ENCODE peak calls at places on chromosomes 13 and 19, in ten cellular contexts. S is GM04504; W is aorta; B is glutamatergic neuron; T is CD4-positive, alpha-beta T cell; D is Ammon's horn; M is endodermal cell; L is progenitor cell of endocrine pancreas; C is mucosa of descending colon; E is adrenal gland. J is an unnamed sample.

GRCh38 chr19:5679289-5680082 is 830 bp downstream of the MICOS13 start:
- DNase-seq in S (no peak), W (no peak), B (no peak), T (no peak), D (peak; percentile 17), M (peak; percentile 65), L (no peak), C (peak; percentile 75), E (no peak), J (no peak)

GRCh38 chr19:5479958-5480357 is 24.7 kb downstream of the ZNRF4 start:
- DNase-seq in S (no peak), W (no peak), B (no peak), T (no peak), D (no peak), M (no peak), L (no peak), C (no peak), E (no peak), J (no peak)

GRCh38 chr19:8306235-8307054 is 1.7 kb downstream of the CD320 start:
- DNase-seq in S (no peak), W (peak; percentile 70), B (no peak), T (no peak), D (no peak), M (no peak), L (peak; percentile 7), C (peak; percentile 69), E (no peak), J (no peak)

GRCh38 chr19:16441661-16442071 is 30.1 kb downstream of the EPS15L1 start:
- DNase-seq in S (no peak), W (no peak), B (peak; percentile 79), T (no peak), D (no peak), M (peak; percentile 89), L (peak; percentile 32), C (no peak), E (no peak), J (peak; percentile 9)

GRCh38 chr13:61316647-61317046 is 99.0 kb downstream of the PCDH20 start:
- DNase-seq in S (no peak), W (no peak), B (peak; percentile 86), T (no peak), D (no peak), M (peak; percentile 65), L (no peak), C (no peak), E (no peak), J (no peak)

GRCh38 chr13:51818771-51819511 is 15.0 kb upstream of the DHRS12 start:
- DNase-seq in S (no peak), W (peak; percentile 85), B (no peak), T (no peak), D (peak; percentile 40), M (no peak), L (no peak), C (no peak), E (no peak), J (no peak)

GRCh38 chr19:15283141-15283885 is 49.0 kb downstream of the BRD4 start:
- DNase-seq in S (peak; percentile 53), W (peak; percentile 85), B (no peak), T (no peak), D (no peak), M (no peak), L (no peak), C (no peak), E (peak; percentile 66), J (no peak)

GRCh38 chr19:14118165-14119051 is 846 bp upstream of the PRKACA start:
- DNase-seq in S (peak; percentile 54), W (peak; percentile 89), B (peak; percentile 25), T (peak; percentile 24), D (peak; percentile 82), M (no peak), L (no peak), C (peak; percentile 83), E (peak; percentile 95), J (no peak)

GRCh38 chr13:77543711-77544110 is 8.2 kb downstream of the SCEL start:
- DNase-seq in S (no peak), W (no peak), B (no peak), T (no peak), D (no peak), M (no peak), L (no peak), C (no peak), E (no peak), J (no peak)

GRCh38 chr19:6273701-6274601 is 5.8 kb downstream of the MLLT1 start:
- DNase-seq in S (peak; percentile 87), W (peak; percentile 95), B (no peak), T (no peak), D (peak; percentile 75), M (no peak), L (no peak), C (peak; percentile 80), E (peak; percentile 95), J (peak; percentile 8)